ENCODE peak calls at places on chromosome 22, in five cellular contexts. B is naive thymus-derived CD8-positive, alpha-beta T cell; V is AG20443; R is NCI-H1930; E is CD4-positive, alpha-beta T cell. F is an unnamed sample.
A peak's percentile ranks its signal among the peaks of the same experiment; 100 is the strongest.

GRCh38 chr22:19543970-19544708 is 19.9 kb upstream of the CLDN5 start:
- DNase-seq in B (no peak), V (peak; percentile 5), R (no peak), E (no peak), F (no peak)

GRCh38 chr22:45262195-45262930 is 21.7 kb upstream of the KIAA0930 start:
- DNase-seq in B (no peak), V (no peak), R (no peak), E (no peak), F (no peak)

GRCh38 chr22:44795701-44796630 is 43.6 kb downstream of the ARHGAP8 start:
- DNase-seq in B (no peak), V (no peak), R (no peak), E (no peak), F (no peak)

GRCh38 chr22:18023509-18024275 is 669 bp downstream of the MICAL3 start:
- DNase-seq in B (no peak), V (peak; percentile 96), R (peak; percentile 57), E (no peak), F (peak; percentile 78)

GRCh38 chr22:32533265-32534068 is 58.9 kb downstream of the FBXO7 start:
- DNase-seq in B (no peak), V (peak; percentile 59), R (no peak), E (no peak), F (no peak)

GRCh38 chr22:24416095-24416494 is 11.3 kb upstream of the ADORA2A start:
- DNase-seq in B (no peak), V (peak; percentile 54), R (no peak), E (no peak), F (no peak)

GRCh38 chr22:28143206-28143605 is 224.2 kb upstream of the PITPNB start:
- DNase-seq in B (no peak), V (no peak), R (no peak), E (no peak), F (no peak)

GRCh38 chr22:23762866-23763578 is at the start of gene C22orf15:
- DNase-seq in B (peak; percentile 30), V (peak; percentile 68), R (no peak), E (no peak), F (no peak)

GRCh38 chr22:45211848-45212247 is 28.8 kb downstream of the KIAA0930 start:
- DNase-seq in B (no peak), V (peak; percentile 52), R (no peak), E (no peak), F (no peak)

GRCh38 chr22:27220349-27220748 is 563.0 kb downstream of the MIAT start:
- DNase-seq in B (no peak), V (peak; percentile 73), R (no peak), E (no peak), F (no peak)

GRCh38 chr22:20430641-20431519 is 6.7 kb downstream of the SCARF2 start:
- DNase-seq in B (peak; percentile 48), V (peak; percentile 64), R (peak; percentile 49), E (peak; percentile 45), F (no peak)

GRCh38 chr22:22818861-22819855 is 68.5 kb upstream of the IGLL5 start:
- DNase-seq in B (no peak), V (no peak), R (no peak), E (no peak), F (no peak)